ENCODE peak calls at places on chromosome 1, in eight cellular contexts. K is hepatocyte, O is DND-41, U is H9, M is mesendoderm, R is neural progenitor cell, J is A549, L is fibroblast of lung. B is an unnamed sample.

GRCh38 chr1:55337801-55338447 is 122.8 kb upstream of the USP24 start:
- DNase-seq in U (peak; percentile 61), M (peak; percentile 81), J (peak; percentile 7), L (peak; percentile 58), K (peak; percentile 53), O (no peak), R (peak; percentile 74), B (peak; percentile 91)

GRCh38 chr1:182408435-182409070 is 8.1 kb upstream of the TEDDM1 start:
- DNase-seq in U (peak; percentile 36), R (no peak), O (no peak), L (no peak), J (no peak), M (peak; percentile 38), K (peak; percentile 60), B (no peak)

GRCh38 chr1:53277326-53277725 is 39.0 kb upstream of the MAGOH start:
- DNase-seq in J (no peak), O (no peak), L (no peak), K (no peak), R (no peak), M (no peak), U (no peak), B (peak; percentile 74)

GRCh38 chr1:110880708-110881374 is 7.9 kb downstream of the CD53 start:
- DNase-seq in R (no peak), J (no peak), U (no peak), M (no peak), O (no peak), K (no peak), L (no peak), B (no peak)

GRCh38 chr1:162690672-162691434 is 58.6 kb downstream of the DDR2 start:
- DNase-seq in U (peak; percentile 61), K (peak; percentile 15), O (peak; percentile 4), R (peak; percentile 37), J (no peak), L (peak; percentile 94), M (peak; percentile 94), B (peak; percentile 83)

GRCh38 chr1:109928591-109929111 is 18.0 kb downstream of the CSF1 start:
- DNase-seq in M (no peak), O (no peak), R (no peak), K (peak; percentile 37), L (peak; percentile 94), U (no peak), J (no peak), B (peak; percentile 89)

GRCh38 chr1:205343431-205344009 is 13.2 kb downstream of the KLHDC8A start:
- DNase-seq in M (peak; percentile 78), R (peak; percentile 68), U (peak; percentile 74), J (peak; percentile 73), K (peak; percentile 65), O (no peak), L (no peak), B (no peak)

GRCh38 chr1:156253634-156254033 is 5.8 kb upstream of the PAQR6 start:
- DNase-seq in K (no peak), O (no peak), U (no peak), L (no peak), M (no peak), R (no peak), J (no peak), B (no peak)

GRCh38 chr1:93180723-93181613 is at the start of gene CCDC18:
- DNase-seq in K (no peak), R (no peak), O (peak; percentile 74), J (no peak), L (peak; percentile 51), M (peak; percentile 82), U (no peak), B (no peak)

GRCh38 chr1:158124034-158124433 is 56.7 kb upstream of the CD1D start:
- DNase-seq in L (peak; percentile 50), O (no peak), M (peak; percentile 59), R (no peak), U (no peak), J (no peak), K (no peak), B (no peak)

GRCh38 chr1:27074175-27074780 is 61.6 kb upstream of the TENT5B start:
- DNase-seq in K (peak; percentile 39), J (peak; percentile 49), O (no peak), U (no peak), R (no peak), L (no peak), M (no peak), B (peak; percentile 90)

GRCh38 chr1:182965096-182965495 is 12.1 kb upstream of the SHCBP1L start:
- DNase-seq in L (no peak), O (no peak), M (no peak), R (peak; percentile 35), K (no peak), J (no peak), U (no peak), B (no peak)

GRCh38 chr1:171116676-171117075 is 26.0 kb downstream of the FMO3 start:
- DNase-seq in K (no peak), U (no peak), J (no peak), L (peak; percentile 30), R (no peak), O (no peak), M (no peak), B (no peak)

GRCh38 chr1:110319332-110320167 is 19.6 kb upstream of the RBM15 start:
- DNase-seq in O (no peak), R (no peak), U (no peak), M (no peak), K (no peak), L (no peak), J (no peak), B (no peak)

GRCh38 chr1:10968411-10968826 is 44.0 kb upstream of the TARDBP start:
- DNase-seq in M (no peak), K (no peak), R (no peak), L (peak; percentile 8), J (no peak), O (no peak), U (no peak), B (peak; percentile 50)

GRCh38 chr1:194935864-194936263 is 1672.4 kb downstream of the KCNT2 start:
- DNase-seq in J (no peak), U (no peak), R (no peak), O (no peak), L (no peak), K (no peak), M (no peak), B (no peak)

GRCh38 chr1:212607924-212608208 is 695 bp upstream of the ATF3 start:
- DNase-seq in J (no peak), K (no peak), M (no peak), R (no peak), L (no peak), U (no peak), O (no peak), B (no peak)

GRCh38 chr1:212605441-212605976 is 3.1 kb upstream of the ATF3 start:
- DNase-seq in U (no peak), K (no peak), R (peak; percentile 70), J (no peak), O (no peak), M (peak; percentile 60), L (peak; percentile 37), B (no peak)

GRCh38 chr1:212606042-212606733 is 2.4 kb upstream of the ATF3 start:
- DNase-seq in K (no peak), R (peak; percentile 57), O (no peak), M (peak; percentile 69), L (no peak), J (no peak), U (no peak), B (no peak)

GRCh38 chr1:212607206-212607923 is 1.2 kb upstream of the ATF3 start:
- DNase-seq in J (no peak), K (no peak), M (no peak), U (no peak), R (peak; percentile 47), L (no peak), O (no peak), B (no peak)

DNA sequence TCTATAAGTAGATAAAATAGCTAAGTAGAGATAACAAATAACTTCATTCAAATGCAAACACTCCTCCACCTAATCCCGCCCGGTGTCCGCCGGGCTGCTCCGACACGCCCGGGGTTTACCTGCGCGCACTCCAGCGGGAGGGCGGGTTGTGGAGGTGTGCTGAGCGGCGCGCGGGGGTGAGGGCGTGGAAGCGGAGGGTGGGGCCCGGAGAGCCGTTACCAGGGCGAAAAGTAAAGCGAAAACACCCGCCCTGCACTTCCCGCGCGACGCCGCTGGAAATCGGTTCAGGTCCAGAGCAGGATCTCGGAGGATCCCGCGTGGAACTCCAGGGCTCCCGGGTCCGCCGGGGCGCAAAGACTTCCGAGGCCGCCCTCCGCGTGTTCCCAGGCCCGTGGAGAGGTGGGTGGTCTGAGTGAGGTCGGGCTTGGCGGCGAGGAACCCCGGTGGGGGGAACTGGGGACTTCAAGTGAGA is 1.8 kb upstream of the ATF3 start:
- DNase-seq in U (no peak), M (no peak), K (peak; percentile 89), J (no peak), L (no peak), O (no peak), R (peak; percentile 28), B (no peak)
- H3K4me2 ChIP-seq in U (peak overlapping the region; percentile 93), M (peak overlapping the region; percentile 94), K (peak overlapping the region; percentile 95), J (peak overlapping the region; percentile 98), L (peak overlapping the region; percentile 41), O (no peak overlapping the region), R (peak overlapping the region; percentile 97), B (peak overlapping the region; percentile 79)

GRCh38 chr1:1406821-1407100 is 332 bp downstream of the MRPL20 start:
- DNase-seq in R (no peak), J (no peak), L (no peak), U (no peak), K (no peak), M (no peak), O (no peak), B (no peak)
- H3K4me2 ChIP-seq in R (peak overlapping the region; percentile 85), J (peak overlapping the region; percentile 85), L (peak overlapping the region; percentile 81), U (peak overlapping the region; percentile 59), K (peak overlapping the region; percentile 99), M (peak overlapping the region; percentile 95), O (peak overlapping the region; percentile 86), B (peak overlapping the region; percentile 92)

GRCh38 chr1:166980818-166981217 is 5.5 kb upstream of the ILDR2 start:
- DNase-seq in U (no peak), M (no peak), L (no peak), R (no peak), J (no peak), O (no peak), K (no peak), B (no peak)
- H3K4me2 ChIP-seq in U (no peak overlapping the region), M (no peak overlapping the region), L (no peak overlapping the region), R (no peak overlapping the region), J (no peak overlapping the region), O (no peak overlapping the region), K (no peak overlapping the region), B (no peak overlapping the region)

DNA sequence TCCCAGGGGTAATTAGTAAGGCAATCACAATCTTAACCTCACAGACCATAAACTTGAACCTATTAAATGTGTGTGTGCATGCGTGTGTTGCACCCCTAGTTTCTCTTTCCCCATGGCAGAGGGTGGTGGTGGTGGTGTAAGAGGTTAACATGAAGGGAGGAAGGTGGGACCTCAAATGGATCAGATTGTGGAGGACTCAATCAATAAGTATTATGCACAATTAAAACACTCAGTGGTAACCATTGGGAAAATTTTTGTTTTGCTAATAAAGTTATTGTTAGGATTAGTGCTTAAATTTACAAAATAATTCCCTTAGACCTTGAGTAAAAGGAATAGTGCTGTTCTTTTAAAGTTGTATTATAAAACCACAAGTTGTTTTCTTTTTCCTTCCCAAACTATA is 283.0 kb downstream of the OLFM3 start:
- DNase-seq in U (no peak), L (no peak), K (no peak), M (no peak), O (no peak), J (no peak), R (no peak), B (no peak)
- H3K4me2 ChIP-seq in U (peak overlapping the region; percentile 71), L (no peak overlapping the region), K (no peak overlapping the region), M (no peak overlapping the region), O (no peak overlapping the region), J (no peak overlapping the region), R (no peak overlapping the region), B (no peak overlapping the region)

B was measured in osteoblast.